ENCODE peak calls at places on chromosomes 4 and X, in nine cellular contexts. U is fibroblast of lung, K is right lobe of liver, M is IMR-90, E is AG10803, T is A549, W is astrocyte of the spinal cord, O is right atrium auricular region, A is cardiac muscle cell. Z is an unnamed sample.

GRCh38 chrX:17655232-17656034 is 81.9 kb upstream of the SCML1 start:
- DNase-seq in U (peak), O (no peak), W (peak), E (peak), M (peak), K (no peak), A (peak), T (no peak), Z (no peak)

GRCh38 chr4:17490575-17491059 is 21.3 kb downstream of the QDPR start:
- DNase-seq in T (no peak), W (no peak), O (no peak), E (no peak), K (peak), M (no peak), A (no peak), U (no peak), Z (peak)

GRCh38 chrX:69107231-69107739 is 58.0 kb downstream of the PJA1 start:
- DNase-seq in E (no peak), O (no peak), K (no peak), M (no peak), A (peak), U (no peak), T (no peak), W (no peak), Z (no peak)

GRCh38 chrX:65196758-65197371 is 220.6 kb upstream of the ZC4H2 start:
- DNase-seq in E (no peak), O (no peak), A (no peak), W (no peak), M (no peak), T (peak), U (no peak), K (peak), Z (no peak)

GRCh38 chr4:158446106-158446505 is 75.6 kb upstream of the RXFP1 start:
- DNase-seq in W (no peak), K (no peak), M (peak), A (peak), O (no peak), T (no peak), E (peak), U (peak), Z (no peak)

GRCh38 chr4:60923075-60923474 is 277.1 kb upstream of the ADGRL3 start:
- DNase-seq in T (no peak), U (no peak), O (no peak), M (no peak), K (no peak), W (no peak), A (no peak), E (no peak), Z (no peak)

GRCh38 chr4:3822230-3822947 is 56.2 kb downstream of the ADRA2C start:
- DNase-seq in A (peak), U (no peak), W (peak), O (no peak), K (no peak), M (no peak), E (peak), T (no peak), Z (no peak)

GRCh38 chr4:81743731-81744465 is 272.2 kb upstream of the RASGEF1B start:
- DNase-seq in E (no peak), T (no peak), O (no peak), W (no peak), U (no peak), K (no peak), M (no peak), A (no peak), Z (no peak)

GRCh38 chr4:77821775-77822174 is 2.6 kb upstream of the CNOT6L start:
- DNase-seq in K (no peak), T (no peak), E (no peak), W (no peak), M (no peak), O (no peak), U (no peak), A (no peak), Z (peak)
- H3K4me3 ChIP-seq in K (no peak), T (no peak), E (no peak), W (no peak), M (no peak), O (no peak), U (no peak), A (no peak), Z (no peak)

GRCh38 chr4:69517674-69518073 is 22.0 kb upstream of the UGT2B4 start:
- DNase-seq in A (no peak), T (no peak), W (no peak), U (no peak), E (no peak), M (no peak), O (no peak), K (no peak), Z (no peak)
- H3K4me3 ChIP-seq in A (no peak), T (no peak), W (no peak), U (no peak), E (no peak), M (no peak), O (no peak), K (no peak), Z (no peak)

DNA sequence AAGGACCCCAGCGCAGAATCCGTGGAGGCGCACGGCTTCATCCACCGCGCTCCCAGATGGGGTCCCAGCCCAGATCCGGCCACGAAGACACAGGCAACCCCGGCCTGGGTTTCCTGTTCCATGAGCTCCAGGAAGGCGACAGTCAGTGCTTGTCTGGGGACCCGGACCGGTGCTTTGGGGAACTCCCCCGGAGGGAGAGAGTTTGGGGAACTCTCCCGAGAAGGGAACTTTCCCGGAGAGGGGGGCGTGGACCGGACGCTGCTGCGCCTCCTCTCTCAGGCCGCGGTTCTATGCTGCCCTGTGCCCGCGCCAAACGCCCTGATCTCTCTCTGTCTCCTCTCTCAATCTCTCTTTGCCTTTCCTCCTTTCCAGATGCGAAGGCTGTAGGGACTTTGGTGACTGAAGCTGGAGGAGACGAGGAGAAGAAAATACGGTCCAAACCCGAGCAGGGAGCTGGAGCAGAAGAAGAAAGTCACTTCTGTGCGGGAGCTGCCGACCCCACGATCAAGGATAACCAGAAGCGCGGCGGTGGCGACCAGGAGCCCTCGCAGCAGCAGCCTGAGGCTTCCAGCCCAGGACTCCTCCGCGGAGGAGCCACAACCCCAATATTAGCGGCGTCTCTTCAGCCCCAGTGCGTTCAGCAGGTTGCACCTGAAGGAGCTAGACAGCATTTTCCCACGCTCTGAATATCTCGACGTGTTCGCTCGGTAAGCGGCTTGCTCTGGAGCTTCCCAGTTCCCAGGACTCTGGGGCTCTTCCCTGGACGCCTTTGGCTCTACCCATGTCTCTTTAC is 47.6 kb upstream of the NKAP start:
- DNase-seq in U (no peak), O (no peak), T (no peak), K (no peak), A (no peak), E (no peak), W (no peak), M (no peak), Z (no peak)
- H3K4me3 ChIP-seq in U (no peak), O (peak), T (peak), K (no peak), A (peak), E (no peak), W (no peak), M (no peak), Z (no peak)

GRCh38 chr4:128517739-128518510 is 230.3 kb upstream of the PGRMC2 start:
- DNase-seq in E (peak), O (peak), U (peak), A (peak), M (peak), T (peak), W (peak), K (peak), Z (no peak)
- H3K4me3 ChIP-seq in E (no peak), O (no peak), U (no peak), A (no peak), M (no peak), T (no peak), W (no peak), K (no peak), Z (no peak)

GRCh38 chr4:141247430-141247780 is 26.7 kb downstream of the ZNF330 start:
- DNase-seq in M (no peak), E (peak), U (peak), O (no peak), T (no peak), W (no peak), A (no peak), K (no peak), Z (no peak)

GRCh38 chr4:141244419-141244818 is 23.7 kb downstream of the ZNF330 start:
- DNase-seq in O (no peak), W (no peak), A (no peak), U (no peak), M (no peak), T (no peak), K (no peak), E (no peak), Z (no peak)

GRCh38 chr4:141246683-141247429 is 26.2 kb downstream of the ZNF330 start:
- DNase-seq in A (no peak), K (no peak), O (no peak), T (no peak), E (peak), W (peak), M (peak), U (no peak), Z (no peak)

GRCh38 chr4:141246243-141246642 is 25.5 kb downstream of the ZNF330 start:
- DNase-seq in W (peak), U (peak), K (no peak), E (peak), O (no peak), A (peak), M (peak), T (no peak), Z (no peak)

DNA sequence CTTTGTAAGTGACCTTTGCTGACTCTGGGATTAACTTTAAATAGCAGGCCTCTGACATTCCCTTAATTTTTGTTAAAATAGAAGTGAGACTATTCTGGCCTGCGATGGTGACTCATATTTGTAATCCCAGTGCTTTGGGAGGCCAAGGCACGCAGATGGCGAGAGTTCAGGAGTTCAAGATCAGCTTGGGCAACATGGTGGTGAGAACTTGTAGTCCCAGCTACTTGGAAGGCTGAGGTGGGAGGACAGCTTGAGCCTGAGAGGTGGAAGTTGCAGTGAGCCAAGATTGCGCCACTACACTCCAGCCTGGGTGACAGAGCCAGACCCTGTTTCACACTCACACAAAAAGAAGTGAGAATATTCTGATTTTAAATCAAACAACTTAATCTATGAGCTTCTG is 27.3 kb downstream of the ZNF330 start:
- DNase-seq in O (no peak), U (peak), T (no peak), A (peak), M (peak), K (no peak), W (peak), E (peak), Z (no peak)
- H3K4me3 ChIP-seq in O (no peak), U (no peak), T (no peak), A (no peak), M (no peak), K (no peak), W (no peak), E (no peak), Z (no peak)

GRCh38 chr4:105710678-105711077 is 2.1 kb downstream of the GSTCD start:
- DNase-seq in K (no peak), A (no peak), M (no peak), U (peak), T (no peak), O (no peak), E (no peak), W (no peak), Z (no peak)
- H3K4me3 ChIP-seq in K (no peak), A (no peak), M (no peak), U (no peak), T (no peak), O (no peak), E (no peak), W (no peak), Z (no peak)

DNA sequence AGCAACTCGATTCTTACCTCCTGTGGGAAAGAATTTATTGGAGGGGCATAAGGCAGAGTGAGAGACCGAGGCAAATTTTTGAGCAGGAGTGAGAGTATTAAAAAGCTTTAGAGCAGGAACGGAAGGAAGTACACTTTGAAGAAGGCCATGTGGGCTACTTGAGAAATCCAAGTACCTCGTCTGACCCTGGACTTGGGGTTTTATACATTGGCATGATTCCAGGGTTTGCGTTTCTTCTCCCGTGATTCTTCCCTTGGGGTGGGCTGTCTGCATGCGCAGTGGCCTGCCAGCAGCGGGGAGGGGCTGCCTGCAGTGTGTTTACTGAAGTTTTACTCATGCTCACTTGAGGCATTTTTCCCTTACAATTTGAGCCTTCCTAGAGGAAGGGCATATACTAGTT is 3.4 kb downstream of the GALNT7 start:
- DNase-seq in O (no peak), K (no peak), W (no peak), U (no peak), A (no peak), M (no peak), T (no peak), E (no peak), Z (no peak)
- H3K4me3 ChIP-seq in O (no peak), K (no peak), W (no peak), U (no peak), A (no peak), M (no peak), T (no peak), E (no peak), Z (no peak)

DNA sequence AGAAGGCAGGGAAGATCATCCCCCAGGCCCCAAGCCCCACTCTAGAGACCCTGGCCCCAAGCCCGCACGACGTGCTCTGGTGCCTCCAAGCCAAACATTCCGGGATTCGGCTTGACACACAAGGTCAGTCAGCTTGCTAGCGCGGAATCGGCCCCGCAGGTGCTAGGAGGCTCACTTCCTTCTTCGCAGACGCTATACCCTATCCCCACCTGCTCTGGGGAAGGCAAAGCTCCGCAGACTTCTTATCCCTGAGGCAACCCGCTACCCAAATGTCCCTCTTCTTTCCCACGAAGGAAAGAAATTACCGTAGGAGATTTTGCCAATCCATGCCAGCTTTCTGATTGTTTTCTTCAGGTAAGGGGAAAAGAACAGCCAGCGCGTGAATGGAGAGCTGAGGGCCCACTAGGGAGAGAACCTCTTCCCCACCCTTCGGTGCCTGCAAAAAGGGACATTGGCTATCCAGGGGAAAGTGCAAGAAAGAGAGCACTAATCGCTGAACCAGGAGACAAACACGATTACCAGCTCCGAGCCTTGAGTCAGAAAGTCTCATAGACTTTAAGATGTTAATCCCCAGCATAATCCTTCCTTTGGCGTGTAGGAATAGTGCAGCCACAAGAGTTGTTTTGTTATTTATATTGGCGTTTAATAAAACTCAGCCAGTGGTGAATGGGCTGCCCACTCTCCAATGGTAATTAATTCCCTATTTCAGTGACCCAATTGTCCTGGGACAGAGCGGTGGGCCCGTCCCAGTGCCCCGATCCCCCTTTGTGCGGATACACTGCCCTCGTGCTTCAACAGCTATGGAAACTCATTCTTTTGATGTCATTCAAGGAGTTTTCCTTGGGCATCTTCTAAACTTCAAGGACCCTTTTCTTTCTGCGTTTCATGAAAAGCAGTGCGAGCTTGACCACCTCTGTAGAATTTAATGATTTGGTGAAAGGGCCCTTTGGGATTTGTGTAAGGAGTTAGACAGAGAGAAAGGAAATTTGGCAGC is 5.4 kb upstream of the NEUROG2 start:
- DNase-seq in E (no peak), K (no peak), T (no peak), U (no peak), A (no peak), M (no peak), W (no peak), O (no peak), Z (no peak)
- H3K4me3 ChIP-seq in E (no peak), K (no peak), T (no peak), U (no peak), A (no peak), M (no peak), W (no peak), O (no peak), Z (no peak)

GRCh38 chr4:177308842-177309524 is 691 bp upstream of the NEIL3 start:
- DNase-seq in O (no peak), A (no peak), U (no peak), M (no peak), K (no peak), W (no peak), E (no peak), T (no peak), Z (peak)
- H3K4me3 ChIP-seq in O (peak), A (peak), U (peak), M (peak), K (peak), W (peak), E (peak), T (peak), Z (peak)

Z was measured in Jurkat, Clone E6-1.